ENCODE peak calls at places on chromosomes 11 and 22, in eight cellular contexts. U is CD4-positive, CD25-positive, alpha-beta regulatory T cell; J is prostate gland; M is A549; O is CD8-positive, alpha-beta T cell; E is AG04450; G is neuronal stem cell; V is pancreas. Y is an unnamed sample.

GRCh38 chr22:34000879-34001526 is 80.7 kb upstream of the LARGE1 start:
- DNase-seq in U (no peak), J (no peak), M (no peak), O (no peak), E (no peak), G (no peak), V (no peak), Y (no peak)

GRCh38 chr11:76648061-76648460 is 22.5 kb downstream of the LRRC32 start:
- DNase-seq in U (no peak), J (no peak), M (no peak), O (no peak), E (no peak), G (no peak), V (no peak), Y (no peak)

GRCh38 chr11:14015711-14016110 is 53.2 kb downstream of the SPON1 start:
- DNase-seq in U (no peak), J (no peak), M (peak; percentile 22), O (no peak), E (no peak), G (peak; percentile 5), V (peak; percentile 32), Y (peak; percentile 74)

GRCh38 chr22:28710889-28711285 is 30.7 kb downstream of the CHEK2 start:
- DNase-seq in U (no peak), J (no peak), M (no peak), O (no peak), E (no peak), G (no peak), V (no peak), Y (peak; percentile 4)

GRCh38 chr11:47351159-47352126 is 1.1 kb downstream of the MYBPC3 start:
- DNase-seq in U (no peak), J (no peak), M (no peak), O (no peak), E (no peak), G (no peak), V (peak; percentile 66), Y (no peak)

GRCh38 chr22:22745225-22746060 is 101.0 kb downstream of the GGTLC2 start:
- DNase-seq in U (peak; percentile 29), J (peak; percentile 14), M (peak; percentile 26), O (peak; percentile 54), E (no peak), G (peak; percentile 15), V (no peak), Y (no peak)

GRCh38 chr22:50694099-50694498 is 21.5 kb downstream of the SHANK3 start:
- DNase-seq in U (peak; percentile 16), J (no peak), M (no peak), O (no peak), E (no peak), G (no peak), V (no peak), Y (no peak)

GRCh38 chr11:126538071-126538470 is 182.6 kb downstream of the ST3GAL4 start:
- DNase-seq in U (no peak), J (no peak), M (no peak), O (no peak), E (no peak), G (no peak), V (no peak), Y (no peak)

GRCh38 chr11:20355221-20356219 is 8.0 kb upstream of the HTATIP2 start:
- DNase-seq in U (peak; percentile 67), J (no peak), M (peak; percentile 63), O (peak; percentile 43), E (no peak), G (no peak), V (no peak), Y (no peak)

GRCh38 chr11:36071917-36072500 is 128.1 kb downstream of the LDLRAD3 start:
- DNase-seq in U (no peak), J (no peak), M (no peak), O (no peak), E (no peak), G (no peak), V (no peak), Y (no peak)

GRCh38 chr11:57335343-57336110 is at the start of gene SSRP1:
- DNase-seq in U (peak; percentile 93), J (peak; percentile 82), M (peak; percentile 91), O (peak; percentile 86), E (no peak), G (peak; percentile 73), V (peak; percentile 85), Y (peak; percentile 77)

GRCh38 chr11:35058318-35058717 is 80.7 kb upstream of the CD44 start:
- DNase-seq in U (no peak), J (no peak), M (no peak), O (no peak), E (no peak), G (no peak), V (no peak), Y (peak; percentile 63)

GRCh38 chr11:127339376-127339775 is 338.8 kb upstream of the KIRREL3 start:
- DNase-seq in U (no peak), J (no peak), M (no peak), O (no peak), E (no peak), G (no peak), V (no peak), Y (no peak)

GRCh38 chr11:100741866-100742625 is 55.0 kb downstream of the ARHGAP42 start:
- DNase-seq in U (no peak), J (no peak), M (no peak), O (no peak), E (no peak), G (no peak), V (no peak), Y (no peak)

GRCh38 chr11:57658023-57658361 is 430 bp downstream of the CLP1 start:
- DNase-seq in U (peak; percentile 36), J (no peak), M (no peak), O (no peak), E (no peak), G (no peak), V (no peak), Y (no peak)

GRCh38 chr11:66421492-66422205 is 814 bp downstream of the NPAS4 start:
- DNase-seq in U (peak; percentile 69), J (peak; percentile 91), M (peak; percentile 84), O (peak; percentile 89), E (peak; percentile 77), G (peak; percentile 95), V (peak; percentile 88), Y (peak; percentile 72)

GRCh38 chr11:17736921-17737817 is 2.6 kb downstream of the KCNC1 start:
- DNase-seq in U (no peak), J (no peak), M (no peak), O (no peak), E (no peak), G (no peak), V (no peak), Y (no peak)

GRCh38 chr11:73797457-73797856 is 9.8 kb downstream of the MRPL48 start:
- DNase-seq in U (no peak), J (no peak), M (no peak), O (no peak), E (no peak), G (no peak), V (peak; percentile 67), Y (no peak)

GRCh38 chr11:62105611-62106245 is 18.1 kb upstream of the INCENP start:
- DNase-seq in U (no peak), J (no peak), M (no peak), O (no peak), E (no peak), G (no peak), V (no peak), Y (no peak)

GRCh38 chr11:68931911-68932310 is 28.2 kb downstream of the IGHMBP2 start:
- DNase-seq in U (no peak), J (no peak), M (no peak), O (no peak), E (no peak), G (no peak), V (no peak), Y (no peak)

GRCh38 chr22:31075961-31076360 is 5.2 kb upstream of the SMTN start:
- DNase-seq in U (no peak), J (no peak), M (no peak), O (no peak), E (no peak), G (no peak), V (no peak), Y (no peak)
- H3K27ac ChIP-seq in U (no peak overlapping the region), J (no peak overlapping the region), M (no peak overlapping the region), O (no peak overlapping the region), E (no peak overlapping the region), G (no peak overlapping the region), V (peak overlapping the region; percentile 12), Y (no peak overlapping the region)

GRCh38 chr11:64672875-64673274 is 50.1 kb downstream of the NRXN2 start:
- DNase-seq in U (no peak), J (no peak), M (no peak), O (no peak), E (no peak), G (no peak), V (no peak), Y (no peak)

GRCh38 chr11:64665381-64665780 is 57.6 kb downstream of the NRXN2 start:
- DNase-seq in U (no peak), J (no peak), M (no peak), O (no peak), E (no peak), G (no peak), V (no peak), Y (no peak)

GRCh38 chr11:64663656-64664055 is 59.3 kb downstream of the NRXN2 start:
- DNase-seq in U (no peak), J (no peak), M (no peak), O (no peak), E (no peak), G (no peak), V (no peak), Y (no peak)

GRCh38 chr11:64670975-64671374 is 52.0 kb downstream of the NRXN2 start:
- DNase-seq in U (no peak), J (no peak), M (no peak), O (no peak), E (no peak), G (no peak), V (no peak), Y (no peak)

GRCh38 chr11:64667154-64667745 is 55.7 kb downstream of the NRXN2 start:
- DNase-seq in U (no peak), J (no peak), M (no peak), O (no peak), E (no peak), G (no peak), V (no peak), Y (no peak)
- H3K27ac ChIP-seq in U (no peak overlapping the region), J (no peak overlapping the region), M (no peak overlapping the region), O (no peak overlapping the region), E (no peak overlapping the region), G (no peak overlapping the region), V (no peak overlapping the region), Y (no peak overlapping the region)

GRCh38 chr11:45704133-45704532 is 38.7 kb upstream of the CHST1 start:
- DNase-seq in U (no peak), J (no peak), M (no peak), O (no peak), E (no peak), G (no peak), V (no peak), Y (no peak)

GRCh38 chr11:45698777-45699497 is 33.5 kb upstream of the CHST1 start:
- DNase-seq in U (peak; percentile 36), J (no peak), M (no peak), O (no peak), E (no peak), G (no peak), V (no peak), Y (no peak)

GRCh38 chr11:45704635-45705034 is 39.2 kb upstream of the CHST1 start:
- DNase-seq in U (no peak), J (no peak), M (no peak), O (no peak), E (no peak), G (no peak), V (no peak), Y (no peak)

GRCh38 chr11:45702511-45702910 is 37.1 kb upstream of the CHST1 start:
- DNase-seq in U (no peak), J (no peak), M (no peak), O (no peak), E (no peak), G (no peak), V (no peak), Y (no peak)
- H3K27ac ChIP-seq in U (no peak overlapping the region), J (no peak overlapping the region), M (no peak overlapping the region), O (no peak overlapping the region), E (no peak overlapping the region), G (no peak overlapping the region), V (no peak overlapping the region), Y (no peak overlapping the region)

GRCh38 chr11:71178076-71178475 is 74.3 kb downstream of the SHANK2 start:
- DNase-seq in U (no peak), J (no peak), M (no peak), O (no peak), E (no peak), G (no peak), V (no peak), Y (no peak)
- H3K27ac ChIP-seq in U (no peak overlapping the region), J (no peak overlapping the region), M (no peak overlapping the region), O (no peak overlapping the region), E (no peak overlapping the region), G (no peak overlapping the region), V (no peak overlapping the region), Y (no peak overlapping the region)

Y was measured in astrocyte.